ENCODE peak calls at places on chromosomes 4 and X, in nine cellular contexts. T, E, Y, S, F, Z, Q, U and K are unnamed samples.

GRCh38 chr4:104487105-104487504 is 7.6 kb downstream of the CXXC4 start:
- DNase-seq in T (no peak), E (no peak), F (no peak), Q (no peak), Y (no peak), Z (no peak), S (no peak), U (no peak), K (no peak)

GRCh38 chr4:103996637-103997036 is 276.9 kb upstream of the TACR3 start:
- DNase-seq in F (no peak), S (no peak), Q (no peak), Z (peak), Y (no peak), E (no peak), U (no peak), T (peak), K (peak)

GRCh38 chr4:81109356-81109755 is 78.8 kb downstream of the BMP3 start:
- DNase-seq in F (no peak), U (no peak), Z (no peak), S (no peak), Q (no peak), T (no peak), E (no peak), Y (no peak), K (no peak)

GRCh38 chr4:180449395-180449956 is 1793.7 kb upstream of the TENM3 start:
- DNase-seq in Q (no peak), Y (no peak), E (no peak), Z (no peak), U (peak), T (peak), F (no peak), S (peak), K (no peak)

GRCh38 chr4:102299708-102300107 is 45.6 kb downstream of the SLC39A8 start:
- DNase-seq in S (no peak), T (peak), Z (peak), U (peak), Q (peak), Y (no peak), F (peak), E (no peak), K (peak)

GRCh38 chrX:48648299-48648698 is 35.3 kb upstream of the WAS start:
- DNase-seq in S (no peak), Y (peak), E (peak), T (peak), Z (peak), U (peak), F (peak), Q (peak), K (peak)

GRCh38 chr4:7759221-7759620 is 180.4 kb downstream of the AFAP1 start:
- DNase-seq in Y (no peak), Z (no peak), T (no peak), F (no peak), E (peak), S (no peak), U (peak), Q (no peak), K (no peak)

GRCh38 chrX:56728321-56728720 is 722 bp upstream of the NBDY start:
- DNase-seq in F (no peak), T (peak), S (no peak), Y (no peak), Q (no peak), U (peak), E (no peak), Z (peak), K (peak)

GRCh38 chr4:184287697-184288255 is 70.1 kb upstream of the ENPP6 start:
- DNase-seq in T (peak), Q (no peak), Z (peak), F (peak), U (peak), S (no peak), E (no peak), Y (peak), K (peak)

GRCh38 chrX:8988456-8988855 is 45.5 kb downstream of the FAM9B start:
- DNase-seq in Y (no peak), Z (peak), E (peak), Q (peak), S (no peak), T (peak), F (peak), U (no peak), K (peak)

GRCh38 chr4:74944354-74944793 is 11.5 kb downstream of the PARM1 start:
- DNase-seq in E (no peak), Z (no peak), S (no peak), F (no peak), U (no peak), T (no peak), Y (no peak), Q (no peak), K (no peak)